ENCODE peak calls at places on chromosomes 16 and 17, in ten cellular contexts. A is psoas muscle; E is fibroblast of lung; J is skeletal muscle cell; R is Caco-2; G is neural progenitor cell; O is CD4-positive, CD25-positive, alpha-beta regulatory T cell; P is neuronal stem cell; Z is cardiac fibroblast; T is BE2C. B is an unnamed sample.

GRCh38 chr17:74276051-74276476 is 2.0 kb downstream of the DNAI2 start:
- DNase-seq in A (no peak), E (peak), J (peak), R (no peak), G (no peak), O (no peak), P (no peak), Z (no peak), T (no peak), B (no peak)

GRCh38 chr16:60091076-60091475 is 1357.0 kb upstream of the GOT2 start:
- DNase-seq in A (no peak), E (no peak), J (no peak), R (no peak), G (no peak), O (no peak), P (no peak), Z (no peak), T (no peak), B (no peak)

GRCh38 chr17:65287040-65287439 is 149.9 kb downstream of the RGS9 start:
- DNase-seq in A (no peak), E (peak), J (peak), R (no peak), G (no peak), O (no peak), P (no peak), Z (no peak), T (no peak), B (no peak)

GRCh38 chr17:4241535-4241934 is 22.2 kb downstream of the ANKFY1 start:
- DNase-seq in A (no peak), E (no peak), J (no peak), R (peak), G (no peak), O (no peak), P (no peak), Z (no peak), T (no peak), B (no peak)

GRCh38 chr17:62700964-62701705 is 73.7 kb downstream of the MRC2 start:
- DNase-seq in A (peak), E (no peak), J (no peak), R (no peak), G (no peak), O (no peak), P (no peak), Z (no peak), T (no peak), B (no peak)

GRCh38 chr17:81194941-81195901 is 27.5 kb downstream of the CEP131 start:
- DNase-seq in A (peak), E (no peak), J (no peak), R (no peak), G (no peak), O (no peak), P (no peak), Z (no peak), T (no peak), B (no peak)

GRCh38 chr16:89565506-89566372 is 5.3 kb downstream of the RPL13 start:
- DNase-seq in A (peak), E (peak), J (no peak), R (peak), G (peak), O (no peak), P (no peak), Z (peak), T (peak), B (no peak)

GRCh38 chr17:17411692-17412091 is 65.1 kb upstream of the MED9 start:
- DNase-seq in A (no peak), E (peak), J (no peak), R (no peak), G (no peak), O (no peak), P (no peak), Z (peak), T (no peak), B (no peak)

GRCh38 chr17:49821916-49822315 is 26.0 kb downstream of the TAC4 start:
- DNase-seq in A (no peak), E (no peak), J (no peak), R (peak), G (no peak), O (no peak), P (no peak), Z (no peak), T (no peak), B (no peak)

GRCh38 chr16:15608398-15609285 is 34.3 kb downstream of the MARF1 start:
- DNase-seq in A (no peak), E (no peak), J (no peak), R (no peak), G (no peak), O (no peak), P (no peak), Z (peak), T (no peak), B (no peak)

GRCh38 chr17:81334419-81334896 is 39.4 kb upstream of the SLC38A10 start:
- DNase-seq in A (peak), E (no peak), J (no peak), R (no peak), G (no peak), O (no peak), P (no peak), Z (no peak), T (peak), B (no peak)

GRCh38 chr16:13923703-13924298 is 3.8 kb downstream of the ERCC4 start:
- DNase-seq in A (no peak), E (peak), J (peak), R (no peak), G (peak), O (peak), P (peak), Z (peak), T (no peak), B (peak)

GRCh38 chr17:17485420-17485819 is 8.6 kb downstream of the MED9 start:
- DNase-seq in A (no peak), E (no peak), J (no peak), R (no peak), G (no peak), O (no peak), P (no peak), Z (no peak), T (no peak), B (no peak)

GRCh38 chr17:72457712-72458111 is 336.9 kb downstream of the SOX9 start:
- DNase-seq in A (no peak), E (no peak), J (no peak), R (no peak), G (no peak), O (no peak), P (no peak), Z (no peak), T (peak), B (no peak)

GRCh38 chr16:84362410-84362809 is 5.9 kb upstream of the ATP2C2 start:
- DNase-seq in A (no peak), E (no peak), J (no peak), R (no peak), G (peak), O (no peak), P (peak), Z (no peak), T (no peak), B (no peak)

GRCh38 chr16:22938647-22939046 is 124.7 kb downstream of the HS3ST2 start:
- DNase-seq in A (no peak), E (peak), J (no peak), R (no peak), G (no peak), O (no peak), P (no peak), Z (no peak), T (no peak), B (no peak)

GRCh38 chr16:55328611-55329569 is 4.9 kb downstream of the IRX6 start:
- DNase-seq in A (no peak), E (no peak), J (no peak), R (no peak), G (peak), O (no peak), P (no peak), Z (no peak), T (no peak), B (no peak)

GRCh38 chr17:50471009-50471905 is 2.6 kb upstream of the CHAD start:
- DNase-seq in A (peak), E (no peak), J (no peak), R (no peak), G (no peak), O (no peak), P (no peak), Z (no peak), T (no peak), B (peak)

GRCh38 chr17:56786989-56787482 is 46.7 kb downstream of the C17orf67 start:
- DNase-seq in A (no peak), E (peak), J (peak), R (no peak), G (no peak), O (no peak), P (no peak), Z (peak), T (no peak), B (no peak)

GRCh38 chr17:30000001-30000754 is 58.7 kb downstream of the EFCAB5 start:
- DNase-seq in A (no peak), E (no peak), J (no peak), R (no peak), G (no peak), O (no peak), P (no peak), Z (peak), T (no peak), B (no peak)

GRCh38 chr17:35774499-35774898 is 13.8 kb downstream of the C17orf50 start:
- DNase-seq in A (no peak), E (peak), J (no peak), R (no peak), G (no peak), O (no peak), P (no peak), Z (peak), T (peak), B (no peak)

GRCh38 chr17:61309857-61310256 is 89.8 kb upstream of the TBX2 start:
- DNase-seq in A (no peak), E (peak), J (peak), R (no peak), G (no peak), O (no peak), P (no peak), Z (peak), T (no peak), B (no peak)

GRCh38 chr17:66466933-66467367 is 164.5 kb downstream of the PRKCA start:
- DNase-seq in A (no peak), E (peak), J (peak), R (peak), G (no peak), O (no peak), P (no peak), Z (peak), T (no peak), B (no peak)

GRCh38 chr16:674968-675883 is at the start of gene RHBDL1:
- DNase-seq in A (no peak), E (peak), J (no peak), R (no peak), G (peak), O (no peak), P (no peak), Z (peak), T (peak), B (no peak)

GRCh38 chr16:12425134-12425941 is 378.3 kb downstream of the CPPED1 start:
- DNase-seq in A (no peak), E (no peak), J (no peak), R (no peak), G (peak), O (no peak), P (peak), Z (no peak), T (no peak), B (no peak)

GRCh38 chr16:8923199-8923598 is 40.5 kb downstream of the USP7 start:
- DNase-seq in A (no peak), E (no peak), J (no peak), R (no peak), G (no peak), O (no peak), P (no peak), Z (no peak), T (no peak), B (no peak)

GRCh38 chr17:61454095-61454931 is 2.1 kb downstream of the TBX4 start:
- DNase-seq in A (no peak), E (no peak), J (no peak), R (no peak), G (peak), O (no peak), P (no peak), Z (no peak), T (no peak), B (no peak)

GRCh38 chr17:43702636-43703035 is 40.9 kb upstream of the MEOX1 start:
- DNase-seq in A (no peak), E (peak), J (no peak), R (peak), G (no peak), O (no peak), P (no peak), Z (peak), T (peak), B (peak)

GRCh38 chr17:45031231-45032149 is 19.9 kb downstream of the DCAKD start:
- DNase-seq in A (no peak), E (no peak), J (no peak), R (no peak), G (no peak), O (no peak), P (no peak), Z (no peak), T (peak), B (no peak)

GRCh38 chr16:78094166-78094565 is 5.3 kb upstream of the WWOX start:
- DNase-seq in A (no peak), E (no peak), J (no peak), R (peak), G (no peak), O (no peak), P (no peak), Z (no peak), T (no peak), B (no peak)

GRCh38 chr16:54687043-54687655 is 243.5 kb upstream of the IRX5 start:
- DNase-seq in A (no peak), E (no peak), J (no peak), R (peak), G (no peak), O (no peak), P (no peak), Z (no peak), T (no peak), B (no peak)

GRCh38 chr17:4747847-4748246 is 8.1 kb upstream of the CXCL16 start:
- DNase-seq in A (no peak), E (no peak), J (no peak), R (no peak), G (no peak), O (peak), P (no peak), Z (no peak), T (no peak), B (peak)

GRCh38 chr17:67637901-67638641 is 79.7 kb upstream of the NOL11 start:
- DNase-seq in A (no peak), E (peak), J (no peak), R (no peak), G (no peak), O (no peak), P (no peak), Z (no peak), T (no peak), B (no peak)

GRCh38 chr17:75876938-75877751 is 1.2 kb downstream of the TRIM47 start:
- DNase-seq in A (peak), E (peak), J (peak), R (no peak), G (peak), O (peak), P (no peak), Z (peak), T (peak), B (no peak)

GRCh38 chr16:56909484-56910113 is 22.3 kb upstream of the HERPUD1 start:
- DNase-seq in A (no peak), E (peak), J (no peak), R (no peak), G (no peak), O (no peak), P (no peak), Z (no peak), T (no peak), B (no peak)

GRCh38 chr16:45454-45853 is 8.0 kb downstream of the POLR3K start:
- DNase-seq in A (no peak), E (no peak), J (no peak), R (no peak), G (no peak), O (no peak), P (no peak), Z (no peak), T (no peak), B (no peak)

GRCh38 chr16:81601601-81602251 is 157.1 kb downstream of the CMIP start:
- DNase-seq in A (no peak), E (no peak), J (no peak), R (no peak), G (no peak), O (no peak), P (no peak), Z (no peak), T (no peak), B (no peak)

GRCh38 chr17:57990037-57990436 is 2.0 kb upstream of the VEZF1 start:
- DNase-seq in A (no peak), E (no peak), J (no peak), R (no peak), G (no peak), O (no peak), P (no peak), Z (no peak), T (no peak), B (no peak)

GRCh38 chr17:57986841-57987581 is 1.0 kb downstream of the VEZF1 start:
- DNase-seq in A (peak), E (peak), J (no peak), R (peak), G (peak), O (no peak), P (peak), Z (peak), T (no peak), B (no peak)

GRCh38 chr17:57988301-57989010 is 402 bp upstream of the VEZF1 start:
- DNase-seq in A (peak), E (peak), J (no peak), R (peak), G (no peak), O (peak), P (peak), Z (peak), T (peak), B (peak)

GRCh38 chr17:57987582-57988300 is at the start of gene VEZF1:
- DNase-seq in A (peak), E (peak), J (no peak), R (peak), G (peak), O (peak), P (peak), Z (peak), T (peak), B (peak)

GRCh38 chr17:57989011-57989345 is 924 bp upstream of the VEZF1 start:
- DNase-seq in A (peak), E (peak), J (no peak), R (peak), G (peak), O (no peak), P (no peak), Z (peak), T (peak), B (no peak)
- H3K4me3 ChIP-seq in A (peak), E (peak), J (peak), R (peak), G (peak), O (peak), P (peak), Z (peak), T (peak), B (peak)

GRCh38 chr16:31148281-31148728 is 1.6 kb downstream of the PRSS36 start:
- DNase-seq in A (no peak), E (no peak), J (no peak), R (no peak), G (peak), O (no peak), P (no peak), Z (no peak), T (no peak), B (no peak)
- H3K4me3 ChIP-seq in A (no peak), E (no peak), J (no peak), R (no peak), G (peak), O (no peak), P (no peak), Z (no peak), T (no peak), B (no peak)

GRCh38 chr17:21039839-21040575 is 2.8 kb downstream of the USP22 start:
- DNase-seq in A (no peak), E (peak), J (no peak), R (peak), G (peak), O (peak), P (no peak), Z (peak), T (no peak), B (peak)
- H3K4me3 ChIP-seq in A (peak), E (peak), J (peak), R (no peak), G (peak), O (peak), P (peak), Z (peak), T (peak), B (no peak)

DNA sequence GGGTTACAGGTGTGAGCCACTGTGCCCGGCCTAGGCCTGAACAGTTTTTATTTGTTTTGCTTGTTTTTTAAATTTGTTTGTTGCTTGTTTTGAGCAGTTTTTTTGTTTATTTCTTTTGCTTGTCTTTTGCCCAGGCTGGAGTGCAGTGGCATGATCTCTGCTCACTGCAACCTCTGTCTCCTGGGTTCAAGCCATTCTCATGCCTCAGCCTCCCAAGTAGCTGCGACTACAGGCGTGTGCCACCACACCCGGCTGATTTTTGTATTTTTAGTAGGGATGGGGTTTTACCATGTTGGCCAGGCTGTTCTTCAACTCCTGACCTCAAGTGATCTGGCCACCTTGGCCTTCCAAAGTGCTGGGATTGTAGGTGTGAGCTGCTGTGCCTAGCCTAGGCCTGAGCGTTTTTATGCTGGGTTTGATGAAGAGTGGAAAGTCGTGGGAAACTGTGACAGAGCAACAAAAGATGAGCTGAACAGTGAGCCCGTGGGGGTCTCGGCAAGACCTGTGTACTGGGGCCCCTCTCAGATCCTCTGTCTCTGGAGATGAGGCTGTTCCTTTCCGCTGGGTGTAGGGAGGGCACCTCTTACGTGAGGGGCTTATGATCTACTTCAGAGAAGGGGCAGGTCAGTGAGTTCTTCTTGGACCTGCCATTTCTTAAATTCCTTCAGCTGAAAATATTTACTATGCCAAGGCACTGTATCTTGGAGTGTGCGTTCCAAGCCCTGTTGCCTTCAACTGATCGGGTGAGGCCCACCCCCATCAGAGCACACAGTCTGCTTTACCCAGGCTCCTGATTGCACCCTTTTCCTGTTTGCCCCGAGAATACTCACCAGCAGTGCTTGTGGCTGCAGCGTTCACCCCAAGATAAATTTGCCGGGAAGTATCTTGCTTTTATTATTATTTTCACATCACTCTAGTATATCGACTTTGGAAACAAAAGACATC is 322.1 kb downstream of the SEC14L1 start:
- DNase-seq in A (no peak), E (no peak), J (no peak), R (no peak), G (no peak), O (no peak), P (no peak), Z (no peak), T (no peak), B (no peak)
- H3K4me3 ChIP-seq in A (no peak), E (no peak), J (no peak), R (no peak), G (no peak), O (peak), P (no peak), Z (no peak), T (no peak), B (no peak)

DNA sequence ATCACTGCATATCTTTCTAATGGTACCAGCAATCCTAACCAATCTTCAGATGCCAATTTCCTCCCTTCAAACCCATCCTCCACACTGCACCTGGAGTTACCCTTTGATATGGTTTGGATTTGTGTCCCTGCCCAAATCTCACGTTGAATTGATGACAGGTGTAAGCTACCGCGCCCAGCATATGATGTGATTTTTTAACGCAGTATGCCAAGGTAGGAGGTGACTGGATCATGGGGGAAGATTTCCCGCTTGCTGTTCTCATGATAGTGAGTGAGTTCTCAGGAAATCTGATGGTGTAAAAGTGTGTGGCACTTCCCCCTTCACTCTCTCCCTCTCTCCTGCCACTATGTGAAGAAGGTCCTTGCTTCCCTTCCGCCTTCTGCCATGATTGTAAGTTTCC is 57.0 kb downstream of the TOX3 start:
- DNase-seq in A (no peak), E (no peak), J (no peak), R (no peak), G (no peak), O (no peak), P (no peak), Z (no peak), T (no peak), B (no peak)
- H3K4me3 ChIP-seq in A (no peak), E (no peak), J (no peak), R (no peak), G (no peak), O (no peak), P (no peak), Z (no peak), T (no peak), B (no peak)

B was measured in Jurkat, Clone E6-1.